ENCODE peak calls at places on chromosomes 5 and 9, in six cellular contexts. M is COR-L47; A is caudate nucleus; X is omental fat pad; Z is stimulated activated CD4-positive, alpha-beta T cell treated with anti-CD3 and anti-CD28 coated beads, Interleukin-2, amount 100 ng/mL, for 4 hours; E is left cardiac atrium. R is an unnamed sample.

GRCh38 chr9:131624636-131625241 is 79.4 kb downstream of the PRRT1B start:
- DNase-seq in M (no peak), A (no peak), X (no peak), Z (no peak), E (peak), R (no peak)

GRCh38 chr5:124132843-124133242 is 613.6 kb downstream of the ZNF608 start:
- DNase-seq in M (peak), A (no peak), X (no peak), Z (no peak), E (no peak), R (no peak)

GRCh38 chr9:123872710-123873109 is 57.2 kb downstream of the DENND1A start:
- DNase-seq in M (no peak), A (no peak), X (no peak), Z (no peak), E (no peak), R (no peak)

GRCh38 chr5:157987259-157987658 is 128.3 kb upstream of the CLINT1 start:
- DNase-seq in M (no peak), A (no peak), X (no peak), Z (no peak), E (no peak), R (no peak)

GRCh38 chr9:129162901-129163670 is 15.0 kb downstream of the IER5L start:
- DNase-seq in M (no peak), A (no peak), X (no peak), Z (no peak), E (no peak), R (no peak)

GRCh38 chr9:99614341-99614740 is 207.3 kb upstream of the NR4A3 start:
- DNase-seq in M (no peak), A (no peak), X (no peak), Z (no peak), E (no peak), R (no peak)

GRCh38 chr5:131974956-131975726 is 29.7 kb upstream of the MEIKIN start:
- DNase-seq in M (no peak), A (no peak), X (no peak), Z (no peak), E (no peak), R (no peak)

GRCh38 chr5:141680751-141681201 is 1.3 kb downstream of the ARAP3 start:
- DNase-seq in M (no peak), A (no peak), X (no peak), Z (no peak), E (peak), R (no peak)

GRCh38 chr5:42638972-42639371 is 117.6 kb upstream of the CCDC152 start:
- DNase-seq in M (no peak), A (no peak), X (no peak), Z (no peak), E (no peak), R (no peak)

GRCh38 chr5:180618830-180619562 is 27.7 kb upstream of the SCGB3A1 start:
- DNase-seq in M (peak), A (peak), X (no peak), Z (peak), E (no peak), R (no peak)

GRCh38 chr5:126137771-126138474 is 285.3 kb upstream of the GRAMD2B start:
- DNase-seq in M (no peak), A (no peak), X (no peak), Z (no peak), E (no peak), R (no peak)

GRCh38 chr5:119009131-119009530 is 20.8 kb upstream of the DTWD2 start:
- DNase-seq in M (no peak), A (no peak), X (no peak), Z (no peak), E (no peak), R (no peak)

GRCh38 chr5:79529110-79529509 is 15.2 kb upstream of the HOMER1 start:
- DNase-seq in M (no peak), A (no peak), X (no peak), Z (no peak), E (no peak), R (no peak)

GRCh38 chr5:79035237-79035636 is 34.2 kb downstream of the DMGDH start:
- DNase-seq in M (no peak), A (no peak), X (no peak), Z (no peak), E (no peak), R (no peak)

GRCh38 chr9:91037511-91038482 is 236.2 kb downstream of the SYK start:
- DNase-seq in M (no peak), A (no peak), X (peak), Z (no peak), E (peak), R (no peak)

GRCh38 chr9:83596899-83597504 is 25.9 kb upstream of the IDNK start:
- DNase-seq in M (peak), A (no peak), X (peak), Z (peak), E (no peak), R (no peak)

GRCh38 chr9:133968966-133969617 is 23.0 kb downstream of the VAV2 start:
- DNase-seq in M (no peak), A (no peak), X (no peak), Z (no peak), E (peak), R (no peak)

GRCh38 chr5:143707797-143708196 is 104.2 kb upstream of the HMHB1 start:
- DNase-seq in M (no peak), A (no peak), X (no peak), Z (no peak), E (no peak), R (no peak)

GRCh38 chr5:173746050-173746449 is 129.6 kb upstream of the BOD1 start:
- DNase-seq in M (no peak), A (no peak), X (no peak), Z (no peak), E (no peak), R (no peak)